ENCODE peak calls at places on chromosome 20, in eight cellular contexts. P is H1, T is PC-3, C is sigmoid colon, S is astrocyte of the spinal cord, X is upper lobe of left lung, M is left ventricle myocardium inferior, V is HL-60. H is an unnamed sample.

GRCh38 chr20:32924781-32925180 is 66.1 kb downstream of the EFCAB8 start:
- DNase-seq in S (no peak), M (no peak), X (no peak), T (no peak), C (no peak), P (no peak), V (no peak), H (no peak)

GRCh38 chr20:63538204-63539091 is 1.3 kb upstream of the PTK6 start:
- DNase-seq in P (no peak), X (peak), M (no peak), C (no peak), S (no peak), T (peak), V (no peak), H (peak)

GRCh38 chr20:1651268-1651667 is 6.3 kb downstream of the SIRPG start:
- DNase-seq in C (no peak), S (no peak), M (no peak), V (no peak), X (no peak), T (no peak), P (no peak), H (no peak)

GRCh38 chr20:47143658-47144057 is 212.8 kb downstream of the ZMYND8 start:
- DNase-seq in C (no peak), V (peak), T (no peak), M (no peak), S (no peak), P (no peak), X (no peak), H (no peak)

GRCh38 chr20:1423625-1424106 is 30.8 kb upstream of the FKBP1A start:
- DNase-seq in V (peak), P (peak), C (no peak), X (no peak), S (peak), M (no peak), T (peak), H (peak)

GRCh38 chr20:1489764-1490436 is 1.3 kb downstream of the SIRPB2 start:
- DNase-seq in M (no peak), P (no peak), X (no peak), V (peak), T (peak), S (no peak), C (peak), H (no peak)

GRCh38 chr20:51541189-51542032 is 1.1 kb downstream of the NFATC2 start:
- DNase-seq in C (peak), M (peak), X (no peak), T (no peak), S (peak), V (peak), P (no peak), H (peak)

GRCh38 chr20:8394308-8394945 is 262.4 kb downstream of the PLCB1 start:
- DNase-seq in X (no peak), S (peak), V (peak), C (no peak), T (no peak), M (no peak), P (no peak), H (no peak)

GRCh38 chr20:62369508-62370114 is 2.5 kb upstream of the LAMA5 start:
- DNase-seq in M (no peak), P (no peak), X (no peak), T (peak), V (no peak), C (no peak), S (no peak), H (no peak)

GRCh38 chr20:62370115-62370806 is 3.1 kb upstream of the LAMA5 start:
- DNase-seq in S (peak), T (peak), X (peak), M (no peak), V (no peak), P (no peak), C (no peak), H (no peak)

GRCh38 chr20:62367483-62368302 is 581 bp upstream of the LAMA5 start:
- DNase-seq in S (no peak), V (no peak), T (peak), M (no peak), P (peak), X (peak), C (peak), H (peak)

GRCh38 chr20:62368303-62368628 is 1.2 kb upstream of the LAMA5 start:
- DNase-seq in S (no peak), V (no peak), C (no peak), M (no peak), X (no peak), P (no peak), T (no peak), H (no peak)

DNA sequence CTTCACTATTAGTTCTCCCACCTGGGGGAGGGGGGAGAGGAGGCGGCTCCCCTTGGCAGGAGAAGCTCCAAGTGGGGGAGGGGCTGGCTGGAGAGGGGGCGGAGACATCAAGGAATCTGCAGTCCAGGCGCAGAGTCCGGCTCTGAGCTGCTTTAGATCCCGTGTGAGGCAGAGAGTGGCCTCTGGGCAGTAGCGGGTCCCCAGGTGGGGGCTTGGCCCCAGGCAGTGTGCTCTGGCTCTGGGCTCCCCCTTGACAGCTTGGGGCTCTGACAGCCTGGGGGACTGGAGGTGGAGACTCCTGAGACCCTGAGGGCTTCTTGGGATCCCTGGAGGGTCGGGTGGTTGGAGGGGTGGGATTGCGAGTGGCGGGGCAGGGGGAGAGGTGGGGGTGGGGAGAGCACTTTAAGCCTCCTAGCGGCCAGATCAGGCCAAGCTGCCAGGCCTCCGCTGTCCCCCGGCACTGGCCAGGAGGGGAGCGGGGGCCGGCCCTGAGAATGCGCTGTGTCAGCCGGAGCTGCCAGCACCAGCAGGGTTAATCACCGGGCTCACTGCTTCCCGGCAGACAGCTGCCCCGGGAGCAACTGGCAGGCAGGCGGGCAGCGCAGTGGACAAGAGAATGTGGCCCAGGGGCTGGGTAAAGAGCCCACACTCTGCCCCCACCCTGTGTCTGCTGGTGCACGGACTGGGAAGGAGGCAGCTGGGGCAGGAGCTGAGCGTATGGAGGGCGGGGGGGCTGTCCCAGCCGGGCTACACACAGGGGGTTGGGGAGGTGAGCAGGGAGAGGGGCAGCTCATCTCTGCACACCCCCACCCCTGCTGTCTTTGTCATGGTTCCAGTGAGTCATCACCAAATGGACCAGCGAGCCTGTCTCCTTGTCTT is 1.8 kb upstream of the LAMA5 start:
- DNase-seq in S (peak), X (peak), C (peak), P (peak), T (peak), V (no peak), M (no peak), H (peak)
- H3K4me3 ChIP-seq in S (no peak), X (peak), C (peak), P (peak), T (peak), V (no peak), M (peak), H (peak)

GRCh38 chr20:49285813-49286494 is 8.1 kb upstream of the ZNFX1 start:
- DNase-seq in C (no peak), T (no peak), X (no peak), M (no peak), P (no peak), V (no peak), S (no peak), H (no peak)
- H3K4me3 ChIP-seq in C (no peak), T (peak), X (no peak), M (no peak), P (peak), V (no peak), S (no peak), H (peak)

DNA sequence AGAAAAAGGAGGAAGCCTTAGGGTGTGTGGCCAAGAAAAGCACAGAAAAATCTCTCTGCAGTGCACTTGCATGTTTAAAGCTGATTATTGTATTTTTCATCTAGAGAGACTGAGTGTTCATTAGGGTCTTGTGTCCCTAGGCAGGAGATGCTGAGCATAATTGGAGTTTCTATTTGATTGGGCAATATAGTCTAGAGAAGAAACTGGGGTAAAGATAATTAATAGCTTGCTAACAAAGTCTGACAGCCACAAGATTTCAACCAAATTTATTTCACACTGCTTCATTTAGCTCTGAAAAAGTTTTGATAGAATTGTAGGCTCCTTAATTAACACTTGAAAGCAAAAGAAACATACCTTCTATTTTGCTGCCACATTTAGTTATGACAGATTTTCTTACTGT is 2.3 kb downstream of the FLRT3 start:
- DNase-seq in V (no peak), P (no peak), T (no peak), M (no peak), C (no peak), X (no peak), S (no peak), H (no peak)
- H3K4me3 ChIP-seq in V (no peak), P (no peak), T (peak), M (no peak), C (peak), X (peak), S (no peak), H (no peak)

DNA sequence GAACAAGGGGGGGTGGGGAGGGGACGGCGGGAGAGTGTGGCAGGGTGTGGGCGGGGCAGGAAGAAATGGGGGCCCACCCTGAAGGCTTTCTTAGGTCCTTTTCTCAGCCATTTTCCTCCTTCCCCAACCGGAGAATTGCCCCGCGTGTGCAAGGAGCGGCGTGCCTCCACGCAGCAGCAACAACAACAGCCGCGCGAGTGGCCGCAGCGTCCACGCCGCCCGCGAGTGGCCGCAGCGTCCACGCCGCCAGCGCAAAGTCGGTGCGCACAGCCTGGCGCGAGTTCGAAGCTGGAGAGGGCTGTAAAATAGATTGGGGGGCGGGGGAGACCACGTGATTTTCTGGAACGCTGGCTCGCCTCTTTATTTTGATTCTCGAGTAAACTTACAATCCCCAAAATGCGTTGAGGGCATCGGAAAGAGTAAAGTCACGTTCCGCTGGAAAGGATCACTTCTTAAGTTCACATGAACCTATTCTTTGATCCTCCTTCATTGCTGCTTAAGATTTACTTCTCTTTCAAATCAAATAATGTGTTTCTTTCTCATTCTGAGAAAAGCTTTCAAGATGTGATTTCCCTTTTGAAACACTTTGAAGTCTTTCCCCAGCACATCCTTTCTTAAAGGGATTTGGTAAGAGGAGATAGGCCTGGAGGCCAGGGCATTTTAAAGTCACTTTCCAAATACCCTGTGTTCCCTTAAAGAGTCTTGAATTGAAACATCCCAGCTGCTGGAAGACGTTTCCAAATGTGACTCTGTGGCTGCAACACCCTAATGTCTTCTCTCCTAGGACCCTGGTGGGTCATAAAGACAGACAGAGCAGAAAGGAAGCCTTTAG is 66.7 kb upstream of the ZNF217 start:
- DNase-seq in S (no peak), X (peak), V (no peak), P (peak), T (no peak), C (peak), M (no peak), H (peak)
- H3K4me3 ChIP-seq in S (peak), X (peak), V (no peak), P (peak), T (no peak), C (peak), M (peak), H (peak)

GRCh38 chr20:5220334-5221077 is 93.7 kb downstream of the CDS2 start:
- DNase-seq in M (no peak), S (no peak), V (peak), T (no peak), C (no peak), P (no peak), X (no peak), H (no peak)
- H3K4me3 ChIP-seq in M (no peak), S (no peak), V (no peak), T (no peak), C (no peak), P (no peak), X (no peak), H (no peak)

GRCh38 chr20:45882469-45883099 is 1.6 kb downstream of the ZSWIM1 start:
- DNase-seq in P (no peak), C (no peak), X (no peak), T (no peak), M (no peak), V (no peak), S (no peak), H (no peak)

GRCh38 chr20:45886590-45887345 is 654 bp downstream of the SPATA25 start:
- DNase-seq in P (no peak), T (no peak), S (no peak), M (no peak), X (no peak), V (no peak), C (no peak), H (no peak)

GRCh38 chr20:45878076-45878731 is 2.8 kb upstream of the ZSWIM1 start:
- DNase-seq in V (no peak), S (no peak), M (no peak), T (no peak), X (no peak), P (no peak), C (no peak), H (no peak)

GRCh38 chr20:45883100-45883469 is 2.1 kb downstream of the ZSWIM1 start:
- DNase-seq in V (no peak), T (no peak), C (no peak), X (no peak), M (no peak), P (no peak), S (no peak), H (no peak)

DNA sequence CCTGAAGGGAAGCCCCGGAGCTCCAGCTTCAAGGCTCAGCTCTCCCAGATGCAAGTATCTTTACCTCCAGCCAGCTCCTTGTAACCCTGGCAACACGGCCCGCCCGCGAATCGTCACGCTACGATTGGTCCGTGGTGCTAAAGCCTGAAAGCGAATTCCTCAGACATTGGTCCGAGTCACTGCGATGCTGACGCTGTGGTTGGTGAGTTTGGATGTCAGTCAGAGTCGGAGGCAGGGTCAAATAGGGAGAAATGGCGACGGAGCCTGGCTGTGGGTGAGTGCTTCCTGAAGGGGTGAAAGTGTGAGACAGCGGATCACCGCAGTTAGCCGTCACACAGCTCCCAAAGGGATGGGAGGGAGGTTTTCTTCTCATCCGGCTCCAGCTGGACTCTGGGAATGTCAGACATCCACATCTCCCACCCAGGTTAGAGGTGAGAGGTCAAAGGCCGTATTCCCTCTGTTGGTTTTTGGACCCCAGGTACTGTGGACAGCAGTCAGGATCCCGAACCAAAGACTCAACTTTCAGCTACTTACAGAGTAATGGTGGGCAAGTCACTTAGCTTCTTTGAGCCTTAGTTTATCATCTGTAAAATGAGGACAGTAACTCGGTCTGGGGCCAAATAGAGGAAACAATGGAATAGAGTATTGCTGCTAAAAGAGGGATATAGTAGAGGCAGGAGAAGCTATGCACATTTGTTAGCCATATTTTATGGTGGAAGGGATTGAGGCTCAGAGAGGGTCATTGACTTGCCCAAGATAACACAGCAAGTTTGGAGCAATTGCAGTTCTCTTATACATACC is at the start of gene ZSWIM1:
- DNase-seq in S (peak), C (peak), V (peak), M (peak), T (peak), P (peak), X (peak), H (peak)
- H3K4me3 ChIP-seq in S (peak), C (peak), V (peak), M (peak), T (peak), P (peak), X (peak), H (peak)

DNA sequence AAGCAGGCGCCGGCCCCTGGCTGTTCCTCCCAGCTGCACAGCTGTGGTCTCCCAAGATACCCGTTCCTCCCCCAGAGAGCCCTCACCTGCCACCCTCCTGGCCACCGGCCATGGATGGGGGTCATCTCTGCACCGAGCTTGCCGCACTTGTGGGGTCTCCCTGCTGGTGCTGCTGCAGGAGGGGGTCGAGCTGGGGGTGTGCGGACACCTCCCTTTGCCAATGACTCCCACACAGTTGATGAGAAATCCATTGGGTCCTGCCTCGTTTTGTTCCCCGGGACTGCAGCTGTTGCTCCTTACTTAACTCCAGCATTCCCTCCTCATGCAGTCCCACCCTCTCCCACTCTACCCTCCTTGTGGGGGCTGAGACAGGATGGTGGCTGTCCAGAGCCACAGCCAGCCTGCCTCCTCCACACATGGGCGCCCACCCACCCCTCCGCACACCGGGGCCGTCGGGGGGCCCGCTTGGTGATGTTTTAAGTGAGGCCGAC is 53.3 kb upstream of the APCDD1L start:
- DNase-seq in P (no peak), M (no peak), V (no peak), X (no peak), S (no peak), T (no peak), C (no peak), H (peak)
- H3K4me3 ChIP-seq in P (no peak), M (no peak), V (no peak), X (no peak), S (no peak), T (no peak), C (no peak), H (no peak)

GRCh38 chr20:57656821-57657536 is 36.8 kb upstream of the ZBP1 start:
- DNase-seq in P (no peak), X (peak), T (no peak), M (peak), V (no peak), S (no peak), C (peak), H (peak)

GRCh38 chr20:57659131-57659788 is 39.0 kb upstream of the ZBP1 start:
- DNase-seq in T (no peak), M (peak), X (peak), S (no peak), C (peak), V (no peak), P (no peak), H (peak)

GRCh38 chr20:57658447-57659130 is 38.4 kb upstream of the ZBP1 start:
- DNase-seq in M (peak), X (peak), C (peak), P (no peak), V (no peak), T (no peak), S (no peak), H (peak)

GRCh38 chr20:57656252-57656820 is 36.1 kb upstream of the ZBP1 start:
- DNase-seq in X (peak), V (no peak), M (no peak), P (peak), T (no peak), S (no peak), C (peak), H (peak)

GRCh38 chr20:57657537-57658446 is 37.6 kb upstream of the ZBP1 start:
- DNase-seq in M (peak), T (no peak), S (no peak), C (peak), X (peak), P (peak), V (no peak), H (peak)
- H3K4me3 ChIP-seq in M (peak), T (no peak), S (no peak), C (no peak), X (no peak), P (no peak), V (no peak), H (no peak)

H was measured in H7.